ENCODE peak calls at places on chromosomes 6 and 20, in ten cellular contexts. D is IMR-90, O is Peyer's patch, N is transverse colon, X is spleen, E is body of pancreas, Y is GM12891, A is ovary, G is adrenal gland, S is heart left ventricle. U is an unnamed sample.

GRCh38 chr20:17177341-17177740 is 49.5 kb upstream of the PCSK2 start:
- DNase-seq in S (no peak), A (no peak), Y (no peak), E (no peak), N (no peak), X (no peak), D (no peak), O (no peak), G (no peak), U (no peak)

GRCh38 chr6:5139828-5140771 is 55.0 kb downstream of the PPP1R3G start:
- DNase-seq in N (no peak), A (no peak), Y (no peak), G (no peak), O (no peak), S (no peak), E (no peak), D (no peak), X (no peak), U (no peak)

GRCh38 chr6:34745277-34746103 is 11.8 kb upstream of the SNRPC start:
- DNase-seq in E (peak; percentile 67), G (no peak), A (no peak), D (peak; percentile 72), O (no peak), S (no peak), X (no peak), N (peak; percentile 68), Y (no peak), U (no peak)

GRCh38 chr6:81613606-81614005 is 138.9 kb downstream of the TENT5A start:
- DNase-seq in N (no peak), O (no peak), A (no peak), E (no peak), D (peak; percentile 88), S (no peak), Y (no peak), X (no peak), G (no peak), U (peak; percentile 3)

GRCh38 chr20:63573739-63574131 is 304 bp downstream of the HELZ2 start:
- DNase-seq in N (no peak), A (no peak), Y (no peak), D (no peak), G (no peak), X (no peak), S (no peak), O (no peak), E (no peak), U (no peak)

GRCh38 chr20:1033751-1034419 is 31.8 kb upstream of the RSPO4 start:
- DNase-seq in X (no peak), A (no peak), D (no peak), S (no peak), N (no peak), Y (no peak), O (no peak), G (no peak), E (no peak), U (no peak)

GRCh38 chr6:49462071-49462470 is 982 bp downstream of the MMUT start:
- DNase-seq in O (no peak), G (no peak), X (no peak), S (no peak), D (peak; percentile 6), N (no peak), E (no peak), Y (no peak), A (no peak), U (no peak)

GRCh38 chr6:83369692-83370091 is 61.2 kb downstream of the ME1 start:
- DNase-seq in D (no peak), G (no peak), S (no peak), X (no peak), O (no peak), A (no peak), N (no peak), Y (no peak), E (no peak), U (no peak)

DNA sequence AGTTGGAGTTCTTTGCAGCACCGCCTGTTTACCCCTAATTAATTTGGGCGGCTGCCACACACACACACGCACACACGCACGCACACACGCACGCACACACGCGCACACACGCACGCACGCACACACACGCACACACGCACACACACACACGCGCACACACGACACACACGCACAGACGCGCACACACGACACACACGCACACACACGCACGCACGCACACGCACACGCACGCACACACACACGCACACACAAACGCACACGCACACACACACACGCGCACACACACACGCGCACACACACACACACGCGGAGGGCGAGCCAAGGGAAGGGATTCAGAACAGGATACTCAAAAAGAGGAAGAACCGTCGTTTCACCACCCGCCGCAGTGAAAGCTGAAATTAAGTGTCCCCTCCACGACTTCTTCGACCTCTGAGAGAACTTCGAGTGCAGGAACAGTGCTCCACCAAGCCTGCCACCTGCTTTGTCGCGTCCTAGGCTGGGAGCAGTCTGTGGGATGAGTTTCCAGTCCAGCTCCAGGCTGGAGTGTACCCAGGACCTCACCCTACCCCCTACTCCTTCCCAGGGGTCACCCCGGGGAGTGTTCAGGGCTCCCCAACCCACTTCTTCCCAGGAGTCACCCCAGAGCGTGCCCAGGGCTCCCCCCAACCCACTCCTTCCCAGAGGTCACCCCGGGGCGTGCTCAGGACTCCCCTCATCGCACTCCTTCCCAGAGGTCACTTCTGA is 1.1 kb downstream of the RNASET2 start:
- DNase-seq in G (peak; percentile 71), X (peak; percentile 90), Y (no peak), O (peak; percentile 79), N (peak; percentile 66), A (no peak), E (peak; percentile 28), S (no peak), D (no peak), U (no peak)
- TF ChIP-seq POLR2A in G (no peak), X (no peak), Y (peak; percentile 36), O (no peak), N (no peak), A (no peak), E (no peak), S (no peak), D (no peak), U (no peak)

GRCh38 chr6:158867381-158868121 is 48.4 kb upstream of the EZR start:
- DNase-seq in E (no peak), X (no peak), S (no peak), Y (no peak), O (peak; percentile 59), D (no peak), A (no peak), N (peak; percentile 57), G (no peak), U (no peak)

GRCh38 chr6:158869010-158869603 is 49.9 kb upstream of the EZR start:
- DNase-seq in A (no peak), S (no peak), X (no peak), G (peak; percentile 82), Y (no peak), E (no peak), O (no peak), D (no peak), N (no peak), U (no peak)

GRCh38 chr6:158870418-158870957 is 51.3 kb upstream of the EZR start:
- DNase-seq in E (no peak), G (no peak), A (no peak), S (no peak), Y (no peak), O (no peak), N (no peak), X (no peak), D (no peak), U (no peak)

GRCh38 chr6:158868122-158868480 is 48.9 kb upstream of the EZR start:
- DNase-seq in D (no peak), E (no peak), O (no peak), S (no peak), A (no peak), X (no peak), N (no peak), Y (no peak), G (no peak), U (no peak)

GRCh38 chr6:158869604-158870417 is 50.6 kb upstream of the EZR start:
- DNase-seq in E (peak; percentile 96), S (peak; percentile 89), A (peak; percentile 84), N (peak; percentile 96), Y (peak; percentile 85), X (peak; percentile 96), D (peak; percentile 95), G (peak; percentile 96), O (peak; percentile 95), U (peak; percentile 78)
- TF ChIP-seq POLR2A in E (peak; percentile 98), S (no peak), A (peak; percentile 32), N (peak; percentile 86), Y (peak; percentile 90), X (peak; percentile 81), D (peak; percentile 72), G (peak; percentile 48), O (peak; percentile 90), U (peak; percentile 60)

DNA sequence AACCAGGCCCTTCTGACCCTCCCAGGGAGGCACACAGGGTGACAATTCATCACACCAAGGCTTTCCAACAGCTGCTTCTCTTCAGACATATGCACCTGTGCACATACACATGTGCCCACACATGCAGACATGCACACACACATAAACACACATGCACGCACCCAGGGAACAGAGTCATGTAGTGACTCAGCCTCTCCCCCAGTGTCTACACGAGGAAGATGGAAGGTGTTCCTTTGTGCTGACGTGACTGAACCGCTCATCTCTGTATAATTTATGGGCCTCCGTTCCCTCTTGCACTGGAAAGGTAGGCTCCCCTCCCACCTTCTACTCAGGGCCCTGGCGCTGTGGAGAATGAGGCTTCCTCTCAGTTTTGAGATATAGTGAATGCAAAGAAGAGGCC is 23.8 kb upstream of the PLEKHG1 start:
- DNase-seq in O (no peak), S (no peak), N (no peak), Y (no peak), X (no peak), D (no peak), G (no peak), E (no peak), A (no peak), U (no peak)
- TF ChIP-seq POLR2A in O (no peak), S (no peak), N (no peak), Y (no peak), X (no peak), D (no peak), G (no peak), E (no peak), A (no peak), U (no peak)

GRCh38 chr20:43667341-43668132 is 623 bp downstream of the MYBL2 start:
- DNase-seq in A (no peak), O (peak; percentile 49), E (no peak), Y (peak; percentile 35), N (no peak), G (no peak), X (peak; percentile 83), S (no peak), D (no peak), U (no peak)

GRCh38 chr20:43665466-43666176 is 1.3 kb upstream of the MYBL2 start:
- DNase-seq in Y (no peak), N (no peak), S (no peak), A (no peak), X (peak; percentile 48), E (no peak), G (no peak), O (no peak), D (no peak), U (no peak)

GRCh38 chr20:43669332-43669731 is 2.4 kb downstream of the MYBL2 start:
- DNase-seq in S (no peak), D (peak; percentile 62), X (peak; percentile 34), O (no peak), N (no peak), G (no peak), A (no peak), Y (no peak), E (no peak), U (peak; percentile 80)

GRCh38 chr20:43662943-43663655 is 3.8 kb upstream of the MYBL2 start:
- DNase-seq in X (peak; percentile 32), N (peak; percentile 28), S (no peak), E (no peak), O (no peak), G (no peak), A (no peak), Y (no peak), D (peak; percentile 34), U (peak; percentile 33)

GRCh38 chr20:43666376-43667328 is at the start of gene MYBL2:
- DNase-seq in O (peak; percentile 69), E (peak; percentile 67), D (peak; percentile 45), G (no peak), A (no peak), Y (peak; percentile 80), S (peak; percentile 24), N (peak; percentile 67), X (peak; percentile 93), U (peak; percentile 83)
- TF ChIP-seq POLR2A in O (no peak), E (no peak), D (no peak), G (no peak), A (no peak), Y (no peak), S (no peak), N (no peak), X (no peak), U (peak; percentile 78)